ENCODE peak calls at places on chromosomes 16 and 17, in seven cellular contexts. X is fibroblast of lung; T is HFFc6; G is neural crest cell; Z is neural progenitor cell; Q is lower leg skin; B is activated CD8-positive, alpha-beta T cell treated with anti-CD3 and anti-CD28 coated beads for 36 hours. O is an unnamed sample.

GRCh38 chr16:49019081-49019633 is 262.5 kb downstream of the CBLN1 start:
- DNase-seq in G (no peak), T (no peak), X (peak), Q (no peak), Z (peak), B (no peak), O (no peak)

GRCh38 chr17:16243811-16244567 is 27.0 kb downstream of the PIGL start:
- DNase-seq in G (no peak), Z (no peak), T (no peak), X (no peak), B (no peak), Q (no peak), O (no peak)

GRCh38 chr17:67717192-67717623 is 528 bp upstream of the NOL11 start:
- DNase-seq in Q (no peak), T (no peak), G (no peak), B (no peak), Z (no peak), X (no peak), O (no peak)

GRCh38 chr17:14545156-14545906 is 244.4 kb downstream of the HS3ST3B1 start:
- DNase-seq in T (no peak), B (peak), G (no peak), X (no peak), Z (peak), Q (no peak), O (no peak)

GRCh38 chr17:13228711-13229110 is 210.9 kb upstream of the ELAC2 start:
- DNase-seq in Q (no peak), Z (no peak), T (no peak), G (no peak), B (no peak), X (no peak), O (no peak)

GRCh38 chr17:8904686-8905085 is 37.2 kb upstream of the PIK3R6 start:
- DNase-seq in G (no peak), X (no peak), T (no peak), Z (no peak), Q (no peak), B (no peak), O (no peak)

GRCh38 chr17:42016952-42017865 is at the start of gene DNAJC7:
- DNase-seq in B (peak), X (peak), Z (peak), Q (peak), G (peak), T (peak), O (peak)

GRCh38 chr16:72107371-72107770 is 13.7 kb downstream of the DHX38 start:
- DNase-seq in X (no peak), Z (no peak), Q (no peak), T (no peak), B (no peak), G (no peak), O (no peak)

GRCh38 chr17:40314557-40314953 is 5.6 kb downstream of the RARA start:
- DNase-seq in G (no peak), X (peak), T (peak), Z (no peak), B (peak), Q (peak), O (peak)

GRCh38 chr16:2256531-2257140 is 5.2 kb upstream of the ECI1 start:
- DNase-seq in G (no peak), Q (no peak), B (no peak), T (no peak), Z (no peak), X (no peak), O (no peak)

GRCh38 chr16:55401036-55401435 is 77.0 kb downstream of the IRX6 start:
- DNase-seq in G (no peak), B (no peak), Q (no peak), X (no peak), Z (no peak), T (no peak), O (no peak)

GRCh38 chr17:8016632-8017424 is 14.4 kb downstream of the GUCY2D start:
- DNase-seq in Q (no peak), X (peak), Z (peak), T (no peak), B (peak), G (peak), O (peak)

GRCh38 chr16:66093217-66093616 is 273.3 kb upstream of the CDH5 start:
- DNase-seq in Z (no peak), Q (no peak), X (peak), T (no peak), B (no peak), G (no peak), O (no peak)

GRCh38 chr17:81651692-81652091 is 4.7 kb downstream of the PDE6G start:
- DNase-seq in B (no peak), X (peak), G (no peak), Q (no peak), Z (no peak), T (peak), O (no peak)

GRCh38 chr16:87740441-87740840 is 25.3 kb downstream of the KLHDC4 start:
- DNase-seq in X (peak), G (no peak), B (no peak), T (no peak), Z (no peak), Q (no peak), O (no peak)

GRCh38 chr16:67939507-67940435 is 3.1 kb upstream of the PSMB10 start:
- DNase-seq in Z (no peak), T (no peak), X (no peak), G (no peak), Q (no peak), B (peak), O (peak)

GRCh38 chr17:41784207-41784744 is 2.2 kb downstream of the JUP start:
- DNase-seq in T (no peak), X (peak), B (peak), Z (peak), G (no peak), Q (no peak), O (no peak)

GRCh38 chr16:75080205-75081029 is 36.2 kb downstream of the LDHD start:
- DNase-seq in Q (no peak), B (no peak), Z (no peak), X (peak), G (no peak), T (peak), O (no peak)

GRCh38 chr17:82096709-82097186 is 1.3 kb downstream of the FASN start:
- DNase-seq in B (no peak), X (no peak), Q (no peak), T (no peak), G (no peak), Z (no peak), O (no peak)

GRCh38 chr17:3792481-3792880 is 8.5 kb downstream of the ITGAE start:
- DNase-seq in Z (no peak), G (no peak), B (no peak), Q (no peak), T (no peak), X (peak), O (no peak)

GRCh38 chr16:12539185-12539929 is 264.3 kb downstream of the CPPED1 start:
- DNase-seq in X (peak), Q (no peak), G (no peak), Z (no peak), T (peak), B (peak), O (no peak)

GRCh38 chr16:88301886-88302285 is 80.9 kb upstream of the ZNF469 start:
- DNase-seq in X (no peak), Q (no peak), Z (no peak), B (no peak), T (no peak), G (no peak), O (no peak)

GRCh38 chr16:25257956-25258855 is 561 bp upstream of the ZKSCAN2 start:
- DNase-seq in X (peak), B (peak), G (peak), Z (peak), T (peak), Q (peak), O (peak)

GRCh38 chr16:86774931-86775330 is 196.6 kb downstream of the FOXL1 start:
- DNase-seq in B (no peak), G (no peak), T (no peak), X (no peak), Q (no peak), Z (no peak), O (no peak)

GRCh38 chr17:19017401-19017800 is 12.8 kb upstream of the FAM83G start:
- DNase-seq in X (no peak), Q (no peak), Z (no peak), B (no peak), T (no peak), G (no peak), O (no peak)

GRCh38 chr16:87453326-87453725 is 39.5 kb downstream of the ZCCHC14 start:
- DNase-seq in B (no peak), Q (no peak), G (no peak), X (no peak), Z (no peak), T (no peak), O (no peak)

GRCh38 chr16:48126801-48127644 is 28.8 kb downstream of the ABCC12 start:
- DNase-seq in X (peak), Q (no peak), Z (no peak), T (peak), B (no peak), G (no peak), O (no peak)

GRCh38 chr16:77859493-77860232 is 71.3 kb downstream of the VAT1L start:
- DNase-seq in Q (no peak), T (no peak), B (no peak), Z (no peak), X (no peak), G (no peak), O (no peak)

GRCh38 chr17:38693700-38694329 is 11.3 kb upstream of the MLLT6 start:
- DNase-seq in G (no peak), T (peak), X (peak), Z (no peak), Q (peak), B (no peak), O (peak)

GRCh38 chr16:31537362-31537921 is 9.7 kb downstream of the AHSP start:
- DNase-seq in X (no peak), Z (peak), T (no peak), Q (no peak), G (no peak), B (peak), O (no peak)

GRCh38 chr17:27669850-27670249 is 38.9 kb downstream of the LGALS9 start:
- DNase-seq in G (no peak), T (no peak), X (no peak), Q (no peak), B (no peak), Z (no peak), O (no peak)

GRCh38 chr17:27671591-27671910 is 40.6 kb downstream of the LGALS9 start:
- DNase-seq in B (no peak), Q (no peak), T (no peak), X (no peak), G (no peak), Z (no peak), O (no peak)

GRCh38 chr17:27669136-27669535 is 38.1 kb downstream of the LGALS9 start:
- DNase-seq in X (no peak), B (no peak), Q (no peak), Z (no peak), T (no peak), G (no peak), O (no peak)

GRCh38 chr17:27668488-27668823 is 37.5 kb downstream of the LGALS9 start:
- DNase-seq in G (no peak), T (no peak), X (no peak), B (no peak), Z (no peak), Q (no peak), O (no peak)

GRCh38 chr17:27670791-27671590 is 40.0 kb downstream of the LGALS9 start:
- DNase-seq in Z (no peak), B (no peak), G (no peak), Q (no peak), T (no peak), X (no peak), O (no peak)
- TF ChIP-seq CTCF in Z (peak), B (no peak), G (no peak), Q (no peak), T (no peak), X (no peak), O (no peak)

GRCh38 chr16:84463221-84463620 is 41.2 kb downstream of the MEAK7 start:
- DNase-seq in Q (no peak), Z (no peak), T (no peak), G (no peak), B (no peak), X (no peak), O (peak)

GRCh38 chr16:84464116-84464515 is 40.3 kb downstream of the MEAK7 start:
- DNase-seq in Z (no peak), B (no peak), X (no peak), T (no peak), Q (no peak), G (no peak), O (peak)

GRCh38 chr16:84467256-84467655 is 37.2 kb downstream of the MEAK7 start:
- DNase-seq in Z (no peak), T (no peak), Q (no peak), G (no peak), B (no peak), X (no peak), O (no peak)

GRCh38 chr16:84466692-84467091 is 37.8 kb downstream of the MEAK7 start:
- DNase-seq in X (no peak), G (no peak), Q (no peak), B (no peak), Z (no peak), T (no peak), O (no peak)

GRCh38 chr16:84465154-84465553 is 39.3 kb downstream of the MEAK7 start:
- DNase-seq in X (no peak), Z (no peak), G (no peak), Q (no peak), B (no peak), T (no peak), O (no peak)
- TF ChIP-seq CTCF in X (no peak), Z (no peak), G (no peak), Q (no peak), B (no peak), T (no peak), O (no peak)

DNA sequence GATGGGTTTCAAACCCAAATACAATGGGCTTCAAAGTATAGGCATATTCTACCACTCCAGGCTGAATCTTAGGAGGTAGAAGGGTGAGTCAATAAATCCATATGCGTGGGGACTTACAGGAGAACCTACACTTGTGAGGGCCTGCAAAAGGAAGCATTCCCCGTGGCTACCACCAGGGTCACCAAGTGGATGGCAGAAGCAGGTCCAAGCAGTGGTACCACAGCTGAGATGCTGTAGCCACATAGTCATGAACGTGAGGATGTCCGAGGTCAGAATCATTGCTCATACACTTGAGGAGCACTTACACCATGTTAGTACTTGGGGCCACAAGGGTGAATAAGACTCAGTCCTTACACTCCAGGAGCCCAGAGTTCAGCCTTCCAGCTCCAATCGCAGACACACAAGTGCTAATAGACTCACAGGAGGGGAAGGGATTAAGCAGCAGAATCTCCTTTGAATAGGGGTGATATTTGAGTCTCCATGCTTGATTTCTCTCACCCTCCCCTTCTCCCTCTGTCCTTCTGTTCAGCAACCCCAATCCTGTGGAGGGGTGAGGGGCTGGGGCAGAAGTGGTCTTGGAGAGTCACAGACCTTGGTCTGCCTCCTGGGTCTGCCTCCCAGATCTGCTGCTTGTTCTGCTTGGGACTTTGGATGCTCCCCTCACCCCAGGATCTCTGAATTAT is 42.5 kb upstream of the ASIC2 start:
- DNase-seq in Z (peak), G (no peak), B (peak), Q (no peak), T (no peak), X (no peak), O (no peak)
- TF ChIP-seq CTCF in Z (peak), G (peak), B (no peak), Q (no peak), T (no peak), X (no peak), O (no peak)

DNA sequence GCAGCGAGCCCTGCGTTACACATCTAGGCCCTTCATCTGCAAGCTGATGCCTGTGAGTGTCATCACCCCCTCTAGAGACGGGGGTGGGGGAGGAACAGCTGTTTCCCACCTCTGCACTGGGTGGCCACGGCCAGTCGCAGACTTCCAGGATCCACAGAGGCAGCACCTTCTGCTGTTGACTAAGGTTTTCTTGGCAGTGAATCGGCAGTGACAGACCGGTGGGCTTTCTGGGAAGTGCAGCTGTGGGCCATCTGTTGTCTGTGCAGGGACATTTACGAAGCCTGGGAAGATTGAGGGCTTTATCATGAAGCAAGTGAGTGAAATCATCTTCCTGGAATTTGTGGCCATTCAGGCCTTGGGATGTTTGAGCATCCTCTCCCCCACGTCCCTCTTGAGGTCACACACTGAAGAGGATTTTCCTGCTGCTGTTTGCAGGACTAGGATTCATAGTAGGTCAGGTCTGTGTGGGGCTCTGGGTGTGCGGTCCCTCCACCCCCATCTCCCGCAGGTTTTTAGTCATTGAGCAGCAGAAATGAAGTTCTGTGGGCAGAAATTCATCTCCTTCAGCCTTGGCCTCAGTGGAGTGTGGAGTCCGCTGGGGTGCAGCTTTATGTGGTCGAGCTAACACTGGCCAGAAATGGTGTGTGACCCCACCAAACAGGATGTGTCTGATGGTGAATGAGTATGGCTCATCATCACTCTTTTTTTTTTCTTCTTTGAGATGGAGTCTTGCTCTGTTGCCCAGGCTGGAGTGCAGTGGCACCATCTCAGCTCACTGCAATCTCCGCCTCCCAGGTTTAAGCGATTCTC is 12.0 kb downstream of the PGS1 start:
- DNase-seq in T (peak), Q (no peak), X (peak), Z (no peak), G (no peak), B (peak), O (no peak)
- TF ChIP-seq CTCF in T (peak), Q (no peak), X (no peak), Z (peak), G (no peak), B (no peak), O (no peak)

DNA sequence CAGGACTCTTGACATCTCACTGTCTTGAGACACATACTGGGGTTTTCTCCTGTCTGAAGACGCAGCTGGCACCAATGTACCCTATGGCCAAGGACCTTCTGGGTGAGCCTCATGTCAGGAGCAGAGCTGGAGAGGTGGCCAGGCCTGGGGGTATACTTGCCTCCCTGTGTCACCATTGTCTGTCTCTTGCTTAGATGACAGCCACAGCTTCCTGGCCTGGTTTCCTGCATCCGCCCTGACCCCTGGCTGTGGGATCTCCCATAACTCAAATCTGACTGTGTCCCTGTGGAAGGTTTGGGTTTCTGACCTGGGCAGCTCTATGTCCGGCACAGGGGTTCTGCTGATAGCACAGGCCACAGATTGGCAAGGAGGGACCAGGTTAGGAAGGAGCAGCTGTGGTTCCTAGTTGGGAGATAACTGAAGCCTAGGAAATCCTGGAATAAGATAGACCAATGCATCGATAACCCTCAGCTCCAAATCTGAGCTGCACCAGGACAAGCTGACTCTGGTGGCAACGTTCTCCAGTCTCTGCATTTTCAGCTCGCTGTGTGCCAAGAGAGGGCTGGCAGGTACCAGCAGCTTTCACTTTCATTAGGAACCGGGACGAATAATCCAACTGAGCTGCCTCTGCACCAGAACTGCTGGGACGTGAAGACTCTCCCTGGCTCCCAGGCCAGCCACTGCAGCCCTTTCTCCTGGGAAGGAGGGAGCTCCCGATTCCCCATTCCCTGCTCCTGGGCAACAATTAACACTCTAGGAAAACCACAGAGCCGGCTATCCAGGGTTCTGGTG is 5.0 kb downstream of the DEXI start:
- DNase-seq in X (no peak), T (no peak), G (no peak), Q (no peak), B (no peak), Z (no peak), O (no peak)
- TF ChIP-seq CTCF in X (no peak), T (no peak), G (no peak), Q (no peak), B (no peak), Z (no peak), O (no peak)

GRCh38 chr17:76735586-76736348 is 1.4 kb downstream of the SRSF2 start:
- DNase-seq in X (no peak), T (no peak), B (no peak), Q (no peak), G (no peak), Z (no peak), O (no peak)

GRCh38 chr17:76736349-76737081 is 616 bp downstream of the SRSF2 start:
- DNase-seq in Z (peak), Q (peak), G (peak), X (peak), T (peak), B (peak), O (peak)

GRCh38 chr17:76737082-76737675 is at the start of gene SRSF2:
- DNase-seq in Z (peak), G (peak), B (peak), X (peak), T (peak), Q (peak), O (peak)

GRCh38 chr17:76738468-76738850 is 540 bp downstream of the MFSD11 start:
- DNase-seq in G (no peak), Z (no peak), X (peak), B (no peak), T (no peak), Q (no peak), O (no peak)

GRCh38 chr17:76737676-76738467 is at the start of gene MFSD11:
- DNase-seq in G (peak), T (peak), B (peak), Z (peak), Q (peak), X (peak), O (peak)
- TF ChIP-seq CTCF in G (no peak), T (no peak), B (no peak), Z (no peak), Q (no peak), X (no peak), O (peak)

O was measured in tibial artery.